ENCODE peak calls at places on chromosome 12, in four cellular contexts. U is bronchial epithelial cell, Y is kidney, R is fibroblast of mammary gland. B is an unnamed sample.

GRCh38 chr12:30416631-30417030 is 279.0 kb downstream of the IPO8 start:
- DNase-seq in U (peak; percentile 93), Y (no peak), R (no peak), B (no peak)

GRCh38 chr12:58930770-58931324 is 10.5 kb upstream of the LRIG3 start:
- DNase-seq in U (no peak), Y (no peak), R (no peak), B (no peak)

GRCh38 chr12:6778212-6778570 is 5.9 kb downstream of the LAG3 start:
- DNase-seq in U (no peak), Y (peak; percentile 84), R (peak; percentile 26), B (no peak)

GRCh38 chr12:8078400-8078799 is 3.7 kb upstream of the NECAP1 start:
- DNase-seq in U (peak; percentile 28), Y (no peak), R (peak; percentile 78), B (peak; percentile 32)

GRCh38 chr12:66428261-66428660 is 126.0 kb downstream of the HELB start:
- DNase-seq in U (no peak), Y (no peak), R (no peak), B (no peak)

GRCh38 chr12:104823985-104824441 is 134.1 kb downstream of the SLC41A2 start:
- DNase-seq in U (no peak), Y (no peak), R (no peak), B (no peak)

GRCh38 chr12:78009031-78009430 is 178.3 kb downstream of the NAV3 start:
- DNase-seq in U (no peak), Y (no peak), R (no peak), B (no peak)

GRCh38 chr12:4331221-4331620 is 10.2 kb downstream of the TIGAR start:
- DNase-seq in U (no peak), Y (no peak), R (no peak), B (no peak)

GRCh38 chr12:21892341-21892740 is 48.9 kb downstream of the ABCC9 start:
- DNase-seq in U (no peak), Y (no peak), R (no peak), B (no peak)

GRCh38 chr12:27667540-27667939 is 28.7 kb upstream of the REP15 start:
- DNase-seq in U (no peak), Y (no peak), R (peak; percentile 97), B (no peak)

GRCh38 chr12:115079760-115080159 is 395.8 kb upstream of the TBX3 start:
- DNase-seq in U (peak; percentile 21), Y (no peak), R (no peak), B (no peak)

GRCh38 chr12:104213952-104214351 is 1.6 kb upstream of the TXNRD1 start:
- DNase-seq in U (no peak), Y (no peak), R (peak; percentile 98), B (no peak)

GRCh38 chr12:42819801-42820200 is 230.3 kb upstream of the PRICKLE1 start:
- DNase-seq in U (no peak), Y (no peak), R (no peak), B (no peak)

GRCh38 chr12:47576256-47576655 is 129.6 kb downstream of the RPAP3 start:
- DNase-seq in U (no peak), Y (no peak), R (no peak), B (no peak)

GRCh38 chr12:76790564-76791552 is 26.9 kb downstream of the ZDHHC17 start:
- DNase-seq in U (peak; percentile 39), Y (no peak), R (peak; percentile 44), B (no peak)

GRCh38 chr12:28954333-28954732 is 194.7 kb upstream of the FAR2 start:
- DNase-seq in U (peak; percentile 12), Y (no peak), R (peak; percentile 41), B (no peak)

GRCh38 chr12:49698619-49699545 is 8.3 kb downstream of the FMNL3 start:
- DNase-seq in U (peak; percentile 60), Y (peak; percentile 75), R (peak; percentile 65), B (peak; percentile 56)

GRCh38 chr12:42364692-42365091 is 38.7 kb downstream of the PPHLN1 start:
- DNase-seq in U (no peak), Y (no peak), R (no peak), B (no peak)

GRCh38 chr12:50862316-50862715 is 19.6 kb downstream of the TMPRSS12 start:
- DNase-seq in U (peak; percentile 73), Y (no peak), R (peak; percentile 80), B (no peak)

GRCh38 chr12:93857917-93858513 is 180.8 kb downstream of the CRADD start:
- DNase-seq in U (no peak), Y (no peak), R (no peak), B (no peak)

GRCh38 chr12:115817399-115817798 is 460.1 kb downstream of the MED13L start:
- DNase-seq in U (no peak), Y (no peak), R (no peak), B (no peak)

GRCh38 chr12:110373962-110374611 is 29.4 kb downstream of the ANAPC7 start:
- DNase-seq in U (no peak), Y (no peak), R (no peak), B (no peak)

GRCh38 chr12:50621435-50622304 is 116.9 kb downstream of the DIP2B start:
- DNase-seq in U (no peak), Y (no peak), R (no peak), B (no peak)

GRCh38 chr12:91870872-91871707 is 274.6 kb downstream of the BTG1 start:
- DNase-seq in U (peak; percentile 38), Y (no peak), R (no peak), B (no peak)

GRCh38 chr12:45268672-45269406 is 52.9 kb downstream of the ANO6 start:
- DNase-seq in U (peak; percentile 88), Y (peak; percentile 90), R (peak; percentile 87), B (peak; percentile 64)

GRCh38 chr12:43148711-43149110 is 403.3 kb downstream of the ADAMTS20 start:
- DNase-seq in U (peak; percentile 76), Y (no peak), R (peak; percentile 7), B (no peak)

GRCh38 chr12:27777141-27777540 is 2.9 kb upstream of the KLHL42 start:
- DNase-seq in U (no peak), Y (no peak), R (no peak), B (no peak)

GRCh38 chr12:51415931-51416330 is 8.7 kb upstream of the SLC4A8 start:
- DNase-seq in U (peak; percentile 71), Y (no peak), R (no peak), B (no peak)

GRCh38 chr12:51820721-51821422 is 27.6 kb downstream of the FIGNL2 start:
- DNase-seq in U (no peak), Y (peak; percentile 86), R (peak; percentile 39), B (no peak)

GRCh38 chr12:132764231-132764630 is 2.6 kb upstream of the ANKLE2 start:
- DNase-seq in U (no peak), Y (peak; percentile 41), R (no peak), B (no peak)

DNA sequence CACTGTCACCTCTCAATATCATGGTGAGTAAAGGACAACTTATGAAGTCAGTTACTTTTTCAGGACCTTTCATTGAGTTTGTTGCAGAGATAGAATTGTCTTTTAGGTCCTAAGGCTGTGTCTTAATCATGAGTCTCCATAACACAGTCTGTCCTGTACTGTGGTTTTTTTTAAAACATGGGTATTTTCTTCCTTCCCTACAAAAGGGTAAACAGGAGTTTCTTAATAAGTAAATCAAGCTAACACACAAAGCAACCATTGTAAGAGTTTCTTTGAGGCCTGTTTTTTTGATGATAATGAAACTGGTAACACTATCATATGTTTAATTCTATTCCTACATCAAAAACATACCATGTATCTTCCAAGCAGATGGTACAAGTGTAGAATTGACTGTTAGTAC is 101.4 kb downstream of the PLEKHA5 start:
- DNase-seq in U (no peak), Y (no peak), R (no peak), B (no peak)
- H3K4me3 ChIP-seq in U (no peak overlapping the region), Y (no peak overlapping the region), R (no peak overlapping the region), B (no peak overlapping the region)

GRCh38 chr12:124686001-124686884 is 118.8 kb upstream of the NCOR2 start:
- DNase-seq in U (peak; percentile 76), Y (peak; percentile 56), R (peak; percentile 77), B (no peak)

GRCh38 chr12:124686885-124687694 is 119.7 kb upstream of the NCOR2 start:
- DNase-seq in U (peak; percentile 22), Y (peak; percentile 42), R (no peak), B (no peak)

GRCh38 chr12:124684971-124685688 is 117.7 kb upstream of the NCOR2 start:
- DNase-seq in U (peak; percentile 49), Y (peak; percentile 63), R (peak; percentile 91), B (no peak)

GRCh38 chr12:124684496-124684895 is 117.1 kb upstream of the NCOR2 start:
- DNase-seq in U (no peak), Y (peak; percentile 49), R (no peak), B (no peak)

GRCh38 chr12:124685689-124685993 is 118.2 kb upstream of the NCOR2 start:
- DNase-seq in U (peak; percentile 23), Y (peak; percentile 37), R (no peak), B (no peak)
- H3K4me3 ChIP-seq in U (no peak overlapping the region), Y (no peak overlapping the region), R (no peak overlapping the region), B (peak overlapping the region; percentile 21)

DNA sequence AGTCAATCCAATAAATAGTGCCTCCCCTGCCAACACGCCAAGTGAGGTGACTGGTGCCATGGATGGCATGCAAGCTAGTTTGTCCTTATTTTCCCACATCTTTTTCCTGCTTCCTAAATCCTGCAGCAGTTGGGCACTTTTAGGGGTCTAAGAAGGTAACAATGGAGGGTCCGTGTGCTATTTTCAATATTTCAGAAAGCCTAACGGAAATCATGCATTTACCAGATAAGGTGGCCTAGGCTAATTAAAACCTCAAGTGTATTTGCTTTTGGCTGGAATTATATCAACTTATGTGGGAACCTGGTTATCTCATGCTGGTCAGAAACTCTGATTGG is 4.9 kb downstream of the ITGA5 start:
- DNase-seq in U (no peak), Y (no peak), R (no peak), B (no peak)
- H3K4me3 ChIP-seq in U (no peak overlapping the region), Y (peak overlapping the region; percentile 33), R (peak overlapping the region; percentile 22), B (no peak overlapping the region)

GRCh38 chr12:122825773-122826724 is 9.2 kb upstream of the HIP1R start:
- DNase-seq in U (peak; percentile 29), Y (no peak), R (no peak), B (no peak)
- H3K4me3 ChIP-seq in U (peak overlapping the region; percentile 27), Y (peak overlapping the region; percentile 67), R (peak overlapping the region; percentile 52), B (peak overlapping the region; percentile 59)

GRCh38 chr12:128458301-128458974 is 191.5 kb downstream of the TMEM132C start:
- DNase-seq in U (no peak), Y (no peak), R (no peak), B (no peak)
- H3K4me3 ChIP-seq in U (no peak overlapping the region), Y (no peak overlapping the region), R (no peak overlapping the region), B (no peak overlapping the region)

GRCh38 chr12:107594995-107595394 is 90.6 kb upstream of the PWP1 start:
- DNase-seq in U (peak; percentile 71), Y (no peak), R (peak; percentile 53), B (no peak)
- H3K4me3 ChIP-seq in U (no peak overlapping the region), Y (no peak overlapping the region), R (no peak overlapping the region), B (no peak overlapping the region)

DNA sequence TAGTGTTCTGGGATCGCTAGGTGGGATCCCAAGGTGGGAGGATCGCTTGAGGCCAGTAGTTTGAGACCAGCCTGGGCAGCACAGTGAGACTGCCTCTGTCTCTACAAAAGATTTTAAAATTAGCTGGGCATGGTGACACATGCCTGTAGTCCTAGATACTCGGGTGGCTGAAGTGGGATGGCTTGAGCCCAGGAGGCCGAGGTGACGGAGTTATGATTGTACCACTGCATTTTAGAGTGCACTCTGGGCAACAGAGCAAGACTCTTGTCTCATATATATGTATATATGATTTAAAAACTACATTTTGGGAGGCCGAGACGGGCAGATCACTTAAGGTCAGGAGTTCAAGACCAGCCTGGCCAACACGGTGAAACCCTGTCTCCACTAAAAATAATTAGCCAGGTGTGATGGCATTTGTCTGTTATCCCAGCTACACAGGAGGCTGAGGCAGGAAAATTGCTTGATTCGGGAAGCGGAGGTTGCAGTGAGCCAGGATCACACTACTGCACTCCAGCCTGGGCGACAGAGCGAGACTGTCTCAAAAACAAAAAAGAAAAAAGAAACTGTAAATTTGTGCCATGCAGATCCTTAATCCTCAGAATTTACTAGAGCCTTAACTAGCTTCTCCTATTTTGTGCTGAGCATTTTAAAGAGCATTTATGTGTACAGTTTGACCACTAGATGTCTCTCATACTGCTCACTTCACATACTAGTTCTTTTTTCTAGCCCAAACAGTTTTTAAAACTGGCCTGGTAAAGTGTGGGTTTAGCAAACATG is 114.8 kb downstream of the MON2 start:
- DNase-seq in U (peak; percentile 64), Y (no peak), R (peak; percentile 75), B (no peak)
- H3K4me3 ChIP-seq in U (no peak overlapping the region), Y (no peak overlapping the region), R (no peak overlapping the region), B (no peak overlapping the region)

B was measured in epithelial cell of proximal tubule.